ENCODE peak calls at places on chromosome 20, in five cellular contexts. One of them, this sample, is unnamed.

GRCh38 chr20:45576995-45577394 is 2.1 kb downstream of the WFDC8 start:
- DNase-seq in neuronal stem cell: no peak
- DNase-seq in CD8-positive, alpha-beta T cell: no peak
- DNase-seq in lung: peak; percentile 35
- DNase-seq in astrocyte: peak; percentile 35
- DNase-seq in this sample: no peak

GRCh38 chr20:43538855-43539700 is 19.7 kb upstream of the SGK2 start:
- DNase-seq in neuronal stem cell: no peak
- DNase-seq in CD8-positive, alpha-beta T cell: no peak
- DNase-seq in lung: no peak
- DNase-seq in astrocyte: no peak
- DNase-seq in this sample: no peak

GRCh38 chr20:44025756-44026155 is 111.1 kb downstream of the TOX2 start:
- DNase-seq in neuronal stem cell: no peak
- DNase-seq in CD8-positive, alpha-beta T cell: no peak
- DNase-seq in lung: no peak
- DNase-seq in astrocyte: no peak
- DNase-seq in this sample: no peak

GRCh38 chr20:32359633-32360332 is 1.7 kb downstream of the ASXL1 start:
- DNase-seq in neuronal stem cell: no peak
- DNase-seq in CD8-positive, alpha-beta T cell: no peak
- DNase-seq in lung: no peak
- DNase-seq in astrocyte: peak; percentile 32
- DNase-seq in this sample: peak; percentile 14

GRCh38 chr20:34579936-34580587 is 21.5 kb downstream of the MAP1LC3A start:
- DNase-seq in neuronal stem cell: no peak
- DNase-seq in CD8-positive, alpha-beta T cell: no peak
- DNase-seq in lung: no peak
- DNase-seq in astrocyte: peak; percentile 47
- DNase-seq in this sample: peak; percentile 78

GRCh38 chr20:48652961-48653705 is 174.7 kb downstream of the PREX1 start:
- DNase-seq in neuronal stem cell: no peak
- DNase-seq in CD8-positive, alpha-beta T cell: no peak
- DNase-seq in lung: no peak
- DNase-seq in astrocyte: no peak
- DNase-seq in this sample: no peak

GRCh38 chr20:35004051-35004725 is 48.5 kb downstream of the MYH7B start:
- DNase-seq in neuronal stem cell: no peak
- DNase-seq in CD8-positive, alpha-beta T cell: no peak
- DNase-seq in lung: no peak
- DNase-seq in astrocyte: no peak
- DNase-seq in this sample: no peak

GRCh38 chr20:49245921-49246740 is 26.9 kb downstream of the DDX27 start:
- DNase-seq in neuronal stem cell: no peak
- DNase-seq in CD8-positive, alpha-beta T cell: peak; percentile 17
- DNase-seq in lung: no peak
- DNase-seq in astrocyte: peak; percentile 31
- DNase-seq in this sample: peak; percentile 59

GRCh38 chr20:56433221-56433879 is 21.3 kb downstream of the CASS4 start:
- DNase-seq in neuronal stem cell: no peak
- DNase-seq in CD8-positive, alpha-beta T cell: no peak
- DNase-seq in lung: no peak
- DNase-seq in astrocyte: peak; percentile 41
- DNase-seq in this sample: no peak

GRCh38 chr20:33318096-33318429 is 35.0 kb downstream of the BPIFB1 start:
- DNase-seq in neuronal stem cell: no peak
- DNase-seq in CD8-positive, alpha-beta T cell: no peak
- DNase-seq in lung: no peak
- DNase-seq in astrocyte: no peak
- DNase-seq in this sample: no peak

GRCh38 chr20:51156796-51157119 is 133.9 kb upstream of the KCNG1 start:
- DNase-seq in neuronal stem cell: no peak
- DNase-seq in CD8-positive, alpha-beta T cell: no peak
- DNase-seq in lung: no peak
- DNase-seq in astrocyte: no peak
- DNase-seq in this sample: no peak

GRCh38 chr20:33176101-33176500 is 8.1 kb downstream of the BPIFA2 start:
- DNase-seq in neuronal stem cell: no peak
- DNase-seq in CD8-positive, alpha-beta T cell: no peak
- DNase-seq in lung: no peak
- DNase-seq in astrocyte: no peak
- DNase-seq in this sample: no peak

GRCh38 chr20:45092898-45093297 is 8.0 kb downstream of the KCNS1 start:
- DNase-seq in neuronal stem cell: no peak
- DNase-seq in CD8-positive, alpha-beta T cell: no peak
- DNase-seq in lung: no peak
- DNase-seq in astrocyte: no peak
- DNase-seq in this sample: peak; percentile 2

GRCh38 chr20:8718214-8718613 is 350.7 kb upstream of the PLCB4 start:
- DNase-seq in neuronal stem cell: no peak
- DNase-seq in CD8-positive, alpha-beta T cell: no peak
- DNase-seq in lung: no peak
- DNase-seq in astrocyte: no peak
- DNase-seq in this sample: no peak

GRCh38 chr20:18692453-18692852 is 104.6 kb downstream of the DTD1 start:
- DNase-seq in neuronal stem cell: no peak
- DNase-seq in CD8-positive, alpha-beta T cell: no peak
- DNase-seq in lung: no peak
- DNase-seq in astrocyte: no peak
- DNase-seq in this sample: no peak

GRCh38 chr20:45833030-45833882 is at the start of gene SNX21:
- DNase-seq in neuronal stem cell: no peak
- DNase-seq in CD8-positive, alpha-beta T cell: peak; percentile 26
- DNase-seq in lung: peak; percentile 80
- DNase-seq in astrocyte: peak; percentile 92
- DNase-seq in this sample: peak; percentile 18

GRCh38 chr20:1323830-1324597 is 4.9 kb downstream of the SDCBP2 start:
- DNase-seq in neuronal stem cell: no peak
- DNase-seq in CD8-positive, alpha-beta T cell: no peak
- DNase-seq in lung: no peak
- DNase-seq in astrocyte: no peak
- DNase-seq in this sample: no peak

GRCh38 chr20:58429303-58429702 is 40.3 kb downstream of the VAPB start:
- DNase-seq in neuronal stem cell: no peak
- DNase-seq in CD8-positive, alpha-beta T cell: no peak
- DNase-seq in lung: no peak
- DNase-seq in astrocyte: no peak
- DNase-seq in this sample: no peak

GRCh38 chr20:25226433-25227316 is 21.2 kb upstream of the PYGB start:
- DNase-seq in neuronal stem cell: no peak
- DNase-seq in CD8-positive, alpha-beta T cell: no peak
- DNase-seq in lung: no peak
- DNase-seq in astrocyte: no peak
- DNase-seq in this sample: no peak

GRCh38 chr20:47786763-47787107 is 1.5 kb upstream of the SULF2 start:
- DNase-seq in neuronal stem cell: no peak
- DNase-seq in CD8-positive, alpha-beta T cell: no peak
- DNase-seq in lung: no peak
- DNase-seq in astrocyte: no peak
- DNase-seq in this sample: no peak

GRCh38 chr20:28562510-28562898 is 2695.0 kb upstream of the DEFB115 start:
- DNase-seq in neuronal stem cell: no peak
- DNase-seq in CD8-positive, alpha-beta T cell: no peak
- DNase-seq in lung: no peak
- DNase-seq in astrocyte: peak; percentile 79
- DNase-seq in this sample: no peak
- H3K9me3 ChIP-seq in neuronal stem cell: no peaks in the 10 kb centered on the region
- H3K9me3 ChIP-seq in CD8-positive, alpha-beta T cell: no peaks in the 10 kb centered on the region
- H3K9me3 ChIP-seq in lung: peaks cover 12% of the 10 kb centered on the region
- H3K9me3 ChIP-seq in astrocyte: peaks cover 5% of the 10 kb centered on the region
- H3K9me3 ChIP-seq in this sample: no peaks in the 10 kb centered on the region

DNA sequence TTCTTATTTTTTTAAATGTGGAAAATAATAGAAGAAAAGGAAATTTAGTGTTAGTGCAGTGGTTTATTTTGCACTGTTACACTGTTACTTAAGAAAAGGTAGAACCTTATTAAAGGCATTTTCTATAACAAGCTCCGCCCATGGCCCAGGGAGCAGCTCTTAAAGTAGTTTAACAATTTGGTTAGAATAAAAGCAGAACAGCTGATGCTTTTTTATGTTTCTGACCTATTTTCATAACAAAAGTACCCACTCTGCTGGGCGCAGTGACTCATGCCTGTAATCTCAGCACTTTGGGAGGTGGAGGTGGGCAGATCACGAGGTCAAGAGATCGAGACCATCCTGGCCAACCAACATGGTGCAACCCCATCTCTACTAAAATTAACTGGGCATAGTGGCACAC is 32.6 kb downstream of the DSTN start:
- DNase-seq in neuronal stem cell: no peak
- DNase-seq in CD8-positive, alpha-beta T cell: no peak
- DNase-seq in lung: no peak
- DNase-seq in astrocyte: no peak
- DNase-seq in this sample: no peak
- H3K4me1 ChIP-seq in neuronal stem cell: peaks cover under 1% of the 10 kb centered on the region
- H3K4me1 ChIP-seq in CD8-positive, alpha-beta T cell: no peaks in the 10 kb centered on the region
- H3K4me1 ChIP-seq in lung: no peaks in the 10 kb centered on the region
- H3K4me1 ChIP-seq in astrocyte: no peaks in the 10 kb centered on the region
- H3K4me1 ChIP-seq in this sample: no peaks in the 10 kb centered on the region

GRCh38 chr20:52219441-52219840 is 27.9 kb upstream of the ZFP64 start:
- DNase-seq in neuronal stem cell: no peak
- DNase-seq in CD8-positive, alpha-beta T cell: no peak
- DNase-seq in lung: no peak
- DNase-seq in astrocyte: no peak
- DNase-seq in this sample: peak; percentile 18
- H3K9me3 ChIP-seq in neuronal stem cell: peaks cover 7% of the 10 kb centered on the region
- H3K9me3 ChIP-seq in CD8-positive, alpha-beta T cell: no peaks in the 10 kb centered on the region
- H3K9me3 ChIP-seq in lung: peaks cover 8% of the 10 kb centered on the region
- H3K9me3 ChIP-seq in astrocyte: no peaks in the 10 kb centered on the region
- H3K9me3 ChIP-seq in this sample: no peaks in the 10 kb centered on the region

DNA sequence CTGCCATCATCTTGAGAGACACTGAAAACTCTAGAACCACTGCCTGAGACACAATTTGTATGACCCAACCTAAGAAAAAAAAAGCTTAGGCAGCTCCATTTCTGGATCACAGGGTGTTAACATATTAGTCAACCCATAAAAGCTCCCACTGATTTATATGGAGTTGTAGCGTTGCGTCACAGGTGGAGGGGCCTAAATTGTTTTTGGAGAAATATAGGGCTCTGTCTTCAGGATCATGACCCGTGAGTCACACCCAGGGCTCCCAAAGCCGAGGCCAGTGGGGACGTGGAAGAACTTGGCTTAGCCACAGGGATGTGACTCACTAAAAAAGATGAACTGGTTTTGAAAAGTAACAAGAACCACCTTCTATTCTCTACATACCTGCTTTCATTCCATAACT is 116.5 kb upstream of the BMP2 start:
- DNase-seq in neuronal stem cell: no peak
- DNase-seq in CD8-positive, alpha-beta T cell: no peak
- DNase-seq in lung: no peak
- DNase-seq in astrocyte: peak; percentile 36
- DNase-seq in this sample: no peak
- H3K4me1 ChIP-seq in neuronal stem cell: no peaks in the 10 kb centered on the region
- H3K4me1 ChIP-seq in CD8-positive, alpha-beta T cell: no peaks in the 10 kb centered on the region
- H3K4me1 ChIP-seq in lung: no peaks in the 10 kb centered on the region
- H3K4me1 ChIP-seq in astrocyte: no peaks in the 10 kb centered on the region
- H3K4me1 ChIP-seq in this sample: peaks cover 4% of the 10 kb centered on the region

DNA sequence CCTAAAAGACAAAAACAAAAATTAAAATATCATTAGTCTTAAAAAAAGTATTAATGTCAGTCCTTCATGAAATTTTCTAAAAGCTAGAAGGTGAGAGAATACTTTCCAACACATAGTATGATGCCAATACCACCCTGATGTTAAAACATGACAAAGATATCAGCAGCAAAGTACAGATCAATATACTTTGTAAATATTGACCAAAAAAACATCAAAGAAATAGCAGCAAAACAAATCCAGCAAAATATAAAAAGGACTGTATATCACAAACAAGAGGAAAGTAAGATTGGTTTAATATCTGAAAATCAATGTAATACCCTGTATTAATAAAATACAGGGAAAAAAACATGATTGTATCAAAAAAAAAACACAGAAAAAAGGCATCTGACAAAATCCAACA is 51.4 kb downstream of the TASP1 start:
- DNase-seq in neuronal stem cell: no peak
- DNase-seq in CD8-positive, alpha-beta T cell: no peak
- DNase-seq in lung: no peak
- DNase-seq in astrocyte: no peak
- DNase-seq in this sample: no peak
- H3K9me3 ChIP-seq in neuronal stem cell: peaks cover 24% of the 10 kb centered on the region
- H3K9me3 ChIP-seq in CD8-positive, alpha-beta T cell: no peaks in the 10 kb centered on the region
- H3K9me3 ChIP-seq in lung: no peaks in the 10 kb centered on the region
- H3K9me3 ChIP-seq in astrocyte: peaks cover 4% of the 10 kb centered on the region
- H3K9me3 ChIP-seq in this sample: no peaks in the 10 kb centered on the region

GRCh38 chr20:5149892-5150225 is 23.1 kb downstream of the CDS2 start:
- DNase-seq in neuronal stem cell: no peak
- DNase-seq in CD8-positive, alpha-beta T cell: no peak
- DNase-seq in lung: no peak
- DNase-seq in astrocyte: no peak
- DNase-seq in this sample: no peak
- H3K4me1 ChIP-seq in neuronal stem cell: no peaks in the 10 kb centered on the region
- H3K4me1 ChIP-seq in CD8-positive, alpha-beta T cell: peaks cover 20% of the 10 kb centered on the region
- H3K4me1 ChIP-seq in lung: peaks cover 40% of the 10 kb centered on the region
- H3K4me1 ChIP-seq in astrocyte: peaks cover 11% of the 10 kb centered on the region
- H3K4me1 ChIP-seq in this sample: peaks cover 62% of the 10 kb centered on the region